ENCODE peak calls at places on chromosome 11, in seven cellular contexts. One of them, this sample, is unnamed.

GRCh38 chr11:26087095-26087935 is 244.6 kb upstream of the ANO3 start:
- DNase-seq in prostate gland: no peak
- DNase-seq in upper lobe of right lung: no peak
- DNase-seq in kidney epithelial cell: no peak
- DNase-seq in A549: no peak
- DNase-seq in HFF-Myc: no peak
- DNase-seq in lower lobe of right lung: no peak
- DNase-seq in this sample: no peak

GRCh38 chr11:31824791-31825452 is 13.8 kb upstream of the PAX6 start:
- DNase-seq in lower lobe of right lung: no peak
- DNase-seq in kidney epithelial cell: no peak
- DNase-seq in prostate gland: no peak
- DNase-seq in HFF-Myc: no peak
- DNase-seq in upper lobe of right lung: no peak
- DNase-seq in A549: no peak
- DNase-seq in this sample: no peak

GRCh38 chr11:35529971-35530495 is 4.6 kb upstream of the PAMR1 start:
- DNase-seq in lower lobe of right lung: no peak
- DNase-seq in kidney epithelial cell: peak; percentile 68
- DNase-seq in upper lobe of right lung: no peak
- DNase-seq in HFF-Myc: peak; percentile 90
- DNase-seq in prostate gland: no peak
- DNase-seq in A549: no peak
- DNase-seq in this sample: no peak

GRCh38 chr11:68583047-68583446 is 101.3 kb upstream of the GAL start:
- DNase-seq in lower lobe of right lung: no peak
- DNase-seq in upper lobe of right lung: no peak
- DNase-seq in kidney epithelial cell: no peak
- DNase-seq in prostate gland: no peak
- DNase-seq in HFF-Myc: no peak
- DNase-seq in A549: no peak
- DNase-seq in this sample: no peak

GRCh38 chr11:1906623-1907423 is 12.7 kb upstream of the TNNT3 start:
- DNase-seq in A549: no peak
- DNase-seq in prostate gland: no peak
- DNase-seq in upper lobe of right lung: no peak
- DNase-seq in kidney epithelial cell: no peak
- DNase-seq in lower lobe of right lung: no peak
- DNase-seq in HFF-Myc: no peak
- DNase-seq in this sample: no peak

GRCh38 chr11:130181295-130182272 is 22.0 kb downstream of the ST14 start:
- DNase-seq in HFF-Myc: no peak
- DNase-seq in prostate gland: peak; percentile 59
- DNase-seq in A549: peak; percentile 46
- DNase-seq in upper lobe of right lung: no peak
- DNase-seq in lower lobe of right lung: no peak
- DNase-seq in kidney epithelial cell: no peak
- DNase-seq in this sample: peak; percentile 77

GRCh38 chr11:58927393-58928081 is 11.8 kb upstream of the GLYATL1 start:
- DNase-seq in lower lobe of right lung: no peak
- DNase-seq in HFF-Myc: no peak
- DNase-seq in A549: no peak
- DNase-seq in upper lobe of right lung: no peak
- DNase-seq in prostate gland: peak; percentile 37
- DNase-seq in kidney epithelial cell: no peak
- DNase-seq in this sample: peak; percentile 35

GRCh38 chr11:116656011-116656410 is 116.8 kb downstream of the BUD13 start:
- DNase-seq in upper lobe of right lung: no peak
- DNase-seq in kidney epithelial cell: no peak
- DNase-seq in prostate gland: no peak
- DNase-seq in A549: no peak
- DNase-seq in lower lobe of right lung: no peak
- DNase-seq in HFF-Myc: no peak
- DNase-seq in this sample: no peak

GRCh38 chr11:103648670-103649400 is 387.6 kb upstream of the DDI1 start:
- DNase-seq in HFF-Myc: no peak
- DNase-seq in upper lobe of right lung: no peak
- DNase-seq in A549: no peak
- DNase-seq in lower lobe of right lung: no peak
- DNase-seq in kidney epithelial cell: no peak
- DNase-seq in prostate gland: no peak
- DNase-seq in this sample: no peak

GRCh38 chr11:5620606-5621521 is 3.9 kb upstream of the TRIM34 start:
- DNase-seq in upper lobe of right lung: no peak
- DNase-seq in prostate gland: peak; percentile 43
- DNase-seq in lower lobe of right lung: no peak
- DNase-seq in kidney epithelial cell: no peak
- DNase-seq in A549: peak; percentile 91
- DNase-seq in HFF-Myc: no peak
- DNase-seq in this sample: no peak

GRCh38 chr11:123973816-123974215 is 3.8 kb downstream of the OR10S1 start:
- DNase-seq in upper lobe of right lung: no peak
- DNase-seq in HFF-Myc: no peak
- DNase-seq in kidney epithelial cell: peak; percentile 53
- DNase-seq in prostate gland: no peak
- DNase-seq in A549: no peak
- DNase-seq in lower lobe of right lung: no peak
- DNase-seq in this sample: no peak

GRCh38 chr11:45885274-45885920 is at the start of gene MAPK8IP1:
- DNase-seq in HFF-Myc: no peak
- DNase-seq in lower lobe of right lung: peak; percentile 65
- DNase-seq in prostate gland: peak; percentile 34
- DNase-seq in A549: peak; percentile 27
- DNase-seq in kidney epithelial cell: no peak
- DNase-seq in upper lobe of right lung: no peak
- DNase-seq in this sample: peak; percentile 63

GRCh38 chr11:127073621-127074020 is 73.1 kb upstream of the KIRREL3 start:
- DNase-seq in lower lobe of right lung: no peak
- DNase-seq in kidney epithelial cell: no peak
- DNase-seq in A549: no peak
- DNase-seq in HFF-Myc: no peak
- DNase-seq in prostate gland: no peak
- DNase-seq in upper lobe of right lung: no peak
- DNase-seq in this sample: no peak

GRCh38 chr11:1508986-1509385 is 22.4 kb upstream of the MOB2 start:
- DNase-seq in A549: no peak
- DNase-seq in HFF-Myc: no peak
- DNase-seq in prostate gland: no peak
- DNase-seq in upper lobe of right lung: no peak
- DNase-seq in lower lobe of right lung: peak; percentile 51
- DNase-seq in kidney epithelial cell: no peak
- DNase-seq in this sample: peak; percentile 64

GRCh38 chr11:126115820-126116319 is 53.2 kb upstream of the CDON start:
- DNase-seq in kidney epithelial cell: peak; percentile 57
- DNase-seq in upper lobe of right lung: peak; percentile 84
- DNase-seq in prostate gland: peak; percentile 84
- DNase-seq in lower lobe of right lung: peak; percentile 85
- DNase-seq in HFF-Myc: peak; percentile 79
- DNase-seq in A549: peak; percentile 82
- DNase-seq in this sample: peak; percentile 94

GRCh38 chr11:87437133-87437843 is 399.6 kb downstream of the TMEM135 start:
- DNase-seq in HFF-Myc: no peak
- DNase-seq in upper lobe of right lung: no peak
- DNase-seq in A549: no peak
- DNase-seq in kidney epithelial cell: no peak
- DNase-seq in lower lobe of right lung: no peak
- DNase-seq in prostate gland: no peak
- DNase-seq in this sample: no peak
- H3K4me3 ChIP-seq in HFF-Myc: no peak overlapping the region
- H3K4me3 ChIP-seq in upper lobe of right lung: no peak overlapping the region
- H3K4me3 ChIP-seq in A549: no peak overlapping the region
- H3K4me3 ChIP-seq in kidney epithelial cell: no peak overlapping the region
- H3K4me3 ChIP-seq in lower lobe of right lung: no peak overlapping the region
- H3K4me3 ChIP-seq in prostate gland: no peak overlapping the region
- H3K4me3 ChIP-seq in this sample: no peak overlapping the region

GRCh38 chr11:66006134-66006890 is 4.0 kb downstream of the BANF1 start:
- DNase-seq in kidney epithelial cell: no peak
- DNase-seq in upper lobe of right lung: no peak
- DNase-seq in prostate gland: no peak
- DNase-seq in A549: no peak
- DNase-seq in lower lobe of right lung: no peak
- DNase-seq in HFF-Myc: no peak
- DNase-seq in this sample: no peak
- TF ChIP-seq CTCF in kidney epithelial cell: no peak
- TF ChIP-seq CTCF in upper lobe of right lung: no peak
- TF ChIP-seq CTCF in prostate gland: no peak
- TF ChIP-seq CTCF in A549: no peak
- TF ChIP-seq CTCF in lower lobe of right lung: no peak
- TF ChIP-seq CTCF in HFF-Myc: no peak
- TF ChIP-seq CTCF in this sample: no peak

DNA sequence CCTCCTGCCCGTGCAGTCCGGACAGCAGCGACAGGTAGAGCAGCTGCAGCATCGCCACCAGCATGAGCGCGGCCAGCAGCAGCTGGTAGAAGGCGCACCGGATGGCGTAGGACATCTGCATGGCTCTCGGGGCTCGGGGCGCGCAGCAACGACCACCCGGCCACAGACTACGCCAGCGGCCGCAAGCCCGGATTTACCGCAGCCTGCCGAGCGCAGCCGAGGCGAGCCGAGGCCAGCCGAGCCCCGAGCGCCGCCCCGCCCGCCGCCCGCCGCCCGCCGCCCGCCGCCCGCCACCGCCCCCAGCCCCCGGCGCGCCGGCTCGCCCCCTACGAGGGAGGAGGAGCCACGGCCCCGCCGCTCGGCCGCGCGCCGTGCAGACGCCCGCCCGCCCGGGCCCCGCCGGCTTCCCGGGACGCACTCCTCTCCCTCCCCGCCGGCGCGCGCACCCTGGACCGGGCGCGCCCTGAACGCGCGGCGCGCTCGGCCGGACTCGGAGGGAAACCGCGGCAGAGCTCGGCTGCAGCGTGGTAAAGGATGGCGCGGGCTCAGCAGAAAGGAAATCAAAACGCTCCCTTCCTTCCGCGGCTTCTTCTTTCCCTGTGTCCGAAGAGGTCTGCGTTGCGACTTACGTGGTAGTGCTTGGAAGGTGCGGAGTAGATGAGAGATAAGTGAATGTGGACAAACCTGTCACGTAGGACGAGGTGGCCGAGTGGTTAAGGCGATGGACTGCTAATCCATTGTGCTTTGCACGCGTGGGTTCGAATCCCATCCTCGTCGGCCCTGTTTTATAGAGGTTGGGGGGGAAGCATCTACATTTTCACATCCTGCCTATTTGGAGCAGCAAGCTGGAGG is at the start of gene B4GAT1:
- DNase-seq in prostate gland: peak; percentile 93
- DNase-seq in upper lobe of right lung: peak; percentile 88
- DNase-seq in HFF-Myc: peak; percentile 80
- DNase-seq in kidney epithelial cell: peak; percentile 69
- DNase-seq in lower lobe of right lung: peak; percentile 84
- DNase-seq in A549: peak; percentile 95
- DNase-seq in this sample: peak; percentile 86
- H3K4me3 ChIP-seq in prostate gland: peak within 1 kb of the TSS; percentile 87
- H3K4me3 ChIP-seq in upper lobe of right lung: peak within 1 kb of the TSS; percentile 96
- H3K4me3 ChIP-seq in HFF-Myc: peak within 1 kb of the TSS; percentile 85
- H3K4me3 ChIP-seq in kidney epithelial cell: peak within 1 kb of the TSS; percentile 93
- H3K4me3 ChIP-seq in lower lobe of right lung: peak within 1 kb of the TSS; percentile 85
- H3K4me3 ChIP-seq in A549: peak within 1 kb of the TSS; percentile 88
- H3K4me3 ChIP-seq in this sample: peak within 1 kb of the TSS; percentile 88

GRCh38 chr11:9205596-9205995 is 59.6 kb downstream of the DENND5A start:
- DNase-seq in lower lobe of right lung: no peak
- DNase-seq in upper lobe of right lung: no peak
- DNase-seq in HFF-Myc: no peak
- DNase-seq in kidney epithelial cell: no peak
- DNase-seq in A549: no peak
- DNase-seq in prostate gland: no peak
- DNase-seq in this sample: peak; percentile 23

GRCh38 chr11:9200471-9200870 is 64.7 kb downstream of the DENND5A start:
- DNase-seq in upper lobe of right lung: no peak
- DNase-seq in kidney epithelial cell: no peak
- DNase-seq in prostate gland: no peak
- DNase-seq in HFF-Myc: no peak
- DNase-seq in lower lobe of right lung: no peak
- DNase-seq in A549: no peak
- DNase-seq in this sample: no peak

GRCh38 chr11:9206496-9206895 is 58.7 kb downstream of the DENND5A start:
- DNase-seq in upper lobe of right lung: no peak
- DNase-seq in HFF-Myc: no peak
- DNase-seq in A549: no peak
- DNase-seq in lower lobe of right lung: no peak
- DNase-seq in prostate gland: no peak
- DNase-seq in kidney epithelial cell: no peak
- DNase-seq in this sample: no peak

GRCh38 chr11:9201372-9202162 is 63.6 kb downstream of the DENND5A start:
- DNase-seq in HFF-Myc: no peak
- DNase-seq in prostate gland: no peak
- DNase-seq in A549: no peak
- DNase-seq in kidney epithelial cell: no peak
- DNase-seq in lower lobe of right lung: no peak
- DNase-seq in upper lobe of right lung: no peak
- DNase-seq in this sample: no peak

DNA sequence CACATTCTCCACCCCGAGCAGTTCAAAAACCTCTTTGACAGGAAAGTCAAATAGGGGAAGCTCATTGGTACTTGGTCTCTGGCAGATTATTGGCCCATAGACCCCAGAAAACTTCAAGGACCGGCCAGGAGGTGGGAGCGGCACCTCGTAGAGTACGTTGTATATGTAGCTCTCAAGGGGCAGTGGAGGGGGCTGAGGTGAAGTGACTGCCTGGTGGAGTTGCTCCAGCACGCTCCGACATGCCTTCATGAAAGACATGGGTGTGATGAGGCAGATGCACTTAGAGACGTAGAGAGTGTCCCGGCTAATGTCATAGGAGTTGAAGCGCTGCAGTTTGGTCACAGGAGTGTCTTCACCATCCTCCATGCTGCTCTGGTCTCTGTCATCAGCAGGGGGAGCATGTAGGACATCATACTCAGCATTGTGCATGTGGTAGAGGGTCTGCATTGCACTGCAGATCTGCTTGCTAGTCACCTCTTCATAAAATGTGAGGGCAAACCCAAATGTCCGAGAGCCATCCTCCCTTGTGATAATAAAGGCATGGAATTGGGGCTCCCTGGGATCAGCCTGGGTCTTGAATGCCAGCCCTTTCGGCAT is 61.3 kb downstream of the DENND5A start:
- DNase-seq in HFF-Myc: no peak
- DNase-seq in prostate gland: no peak
- DNase-seq in kidney epithelial cell: no peak
- DNase-seq in lower lobe of right lung: no peak
- DNase-seq in upper lobe of right lung: no peak
- DNase-seq in A549: peak; percentile 14
- DNase-seq in this sample: no peak
- TF ChIP-seq CTCF in HFF-Myc: no peak
- TF ChIP-seq CTCF in prostate gland: no peak
- TF ChIP-seq CTCF in kidney epithelial cell: no peak
- TF ChIP-seq CTCF in lower lobe of right lung: no peak
- TF ChIP-seq CTCF in upper lobe of right lung: no peak
- TF ChIP-seq CTCF in A549: no peak
- TF ChIP-seq CTCF in this sample: no peak

GRCh38 chr11:67071420-67072284 is 15.0 kb downstream of the RHOD start:
- DNase-seq in kidney epithelial cell: no peak
- DNase-seq in prostate gland: peak; percentile 39
- DNase-seq in upper lobe of right lung: peak; percentile 90
- DNase-seq in HFF-Myc: no peak
- DNase-seq in A549: peak; percentile 82
- DNase-seq in lower lobe of right lung: peak; percentile 89
- DNase-seq in this sample: peak; percentile 75
- H3K4me3 ChIP-seq in kidney epithelial cell: peak overlapping the region; percentile 2
- H3K4me3 ChIP-seq in prostate gland: no peak overlapping the region
- H3K4me3 ChIP-seq in upper lobe of right lung: peak overlapping the region; percentile 37
- H3K4me3 ChIP-seq in HFF-Myc: no peak overlapping the region
- H3K4me3 ChIP-seq in A549: peak overlapping the region; percentile 47
- H3K4me3 ChIP-seq in lower lobe of right lung: peak overlapping the region; percentile 47
- H3K4me3 ChIP-seq in this sample: no peak overlapping the region